ENCODE peak calls at places on chromosomes 2 and 18, in nine cellular contexts. K is T-helper 9 cell; E is effector memory CD4-positive, alpha-beta T cell; T is HL-60; N is NCI-H1092; O is non-pigmented ciliary epithelial cell; B is ELR; R is endothelial cell of umbilical vein; Q is EL. A is an unnamed sample.

GRCh38 chr2:203412555-203413331 is 84.5 kb downstream of the ABI2 start:
- DNase-seq in K (no peak), E (no peak), T (no peak), N (no peak), O (no peak), B (no peak), R (no peak), Q (no peak), A (no peak)

GRCh38 chr2:233098615-233099014 is 38.5 kb downstream of the INPP5D start:
- DNase-seq in K (no peak), E (no peak), T (no peak), N (no peak), O (no peak), B (peak; percentile 11), R (no peak), Q (no peak), A (no peak)

GRCh38 chr2:62116983-62117382 is 78.9 kb upstream of the B3GNT2 start:
- DNase-seq in K (no peak), E (no peak), T (no peak), N (no peak), O (no peak), B (no peak), R (no peak), Q (no peak), A (no peak)

GRCh38 chr2:195461010-195461409 is 196.0 kb upstream of the SLC39A10 start:
- DNase-seq in K (no peak), E (no peak), T (no peak), N (no peak), O (no peak), B (no peak), R (no peak), Q (no peak), A (no peak)

GRCh38 chr18:7927119-7927518 is 360.0 kb downstream of the PTPRM start:
- DNase-seq in K (no peak), E (no peak), T (no peak), N (no peak), O (no peak), B (no peak), R (no peak), Q (no peak), A (no peak)

GRCh38 chr2:205496777-205497176 is 185.5 kb upstream of the NRP2 start:
- DNase-seq in K (no peak), E (no peak), T (no peak), N (no peak), O (peak; percentile 81), B (peak; percentile 15), R (no peak), Q (peak; percentile 65), A (no peak)

GRCh38 chr18:5463390-5463789 is 80.4 kb downstream of the EPB41L3 start:
- DNase-seq in K (no peak), E (no peak), T (peak; percentile 62), N (no peak), O (peak; percentile 22), B (no peak), R (no peak), Q (no peak), A (no peak)

GRCh38 chr2:196453613-196454047 is 185.9 kb upstream of the CCDC150 start:
- DNase-seq in K (no peak), E (peak; percentile 3), T (peak; percentile 40), N (peak; percentile 3), O (peak; percentile 20), B (peak; percentile 72), R (peak; percentile 78), Q (peak; percentile 47), A (peak; percentile 4)

GRCh38 chr2:4381049-4381448 is 677.7 kb downstream of the DCDC2C start:
- DNase-seq in K (no peak), E (no peak), T (no peak), N (peak; percentile 87), O (no peak), B (no peak), R (no peak), Q (no peak), A (no peak)

GRCh38 chr2:194698012-194698411 is 959.0 kb upstream of the SLC39A10 start:
- DNase-seq in K (no peak), E (no peak), T (no peak), N (no peak), O (no peak), B (no peak), R (peak; percentile 41), Q (no peak), A (no peak)

A was measured in effector CD8-positive, alpha-beta T cell.